ENCODE peak calls at places on chromosome 15, in nine cellular contexts. N, X, J, S, U, B, W, D and R are unnamed samples.

GRCh38 chr15:77810180-77810579 is 177.5 kb upstream of the LINGO1 start:
- DNase-seq in X (no peak), B (no peak), N (no peak), U (no peak), D (no peak), S (peak), W (no peak), J (no peak), R (no peak)

GRCh38 chr15:52765779-52766178 is 24.4 kb downstream of the ONECUT1 start:
- DNase-seq in W (no peak), D (peak), X (no peak), U (no peak), J (no peak), N (no peak), S (peak), B (no peak), R (peak)

GRCh38 chr15:83200162-83200561 is 7.5 kb downstream of the HDGFL3 start:
- DNase-seq in J (no peak), X (no peak), N (no peak), S (no peak), W (no peak), B (no peak), D (peak), U (no peak), R (no peak)

GRCh38 chr15:70555713-70556112 is 207.6 kb downstream of the UACA start:
- DNase-seq in W (no peak), D (no peak), X (no peak), S (no peak), J (no peak), B (no peak), N (no peak), U (no peak), R (no peak)

GRCh38 chr15:65837301-65838283 is 31.7 kb upstream of the RAB11A start:
- DNase-seq in S (no peak), B (no peak), N (no peak), X (no peak), D (no peak), U (no peak), W (no peak), J (no peak), R (no peak)

GRCh38 chr15:57591822-57592367 is at the start of gene MYZAP:
- DNase-seq in B (no peak), S (peak), N (peak), J (peak), X (no peak), D (no peak), U (peak), W (peak), R (peak)

GRCh38 chr15:25830844-25831443 is 32.2 kb downstream of the ATP10A start:
- DNase-seq in W (peak), X (no peak), N (peak), D (peak), B (no peak), S (no peak), U (no peak), J (no peak), R (no peak)

GRCh38 chr15:65304393-65305143 is at the start of gene RNU5B-1:
- DNase-seq in W (peak), D (peak), U (peak), B (peak), J (peak), N (peak), X (peak), S (peak), R (peak)

GRCh38 chr15:72502220-72502809 is 28.2 kb downstream of the ARIH1 start:
- DNase-seq in U (no peak), J (no peak), X (no peak), W (no peak), B (no peak), S (no peak), D (peak), N (no peak), R (no peak)

GRCh38 chr15:79364571-79365240 is 53.8 kb downstream of the TMED3 start:
- DNase-seq in S (no peak), B (no peak), U (no peak), D (no peak), J (no peak), X (no peak), N (no peak), W (no peak), R (no peak)

GRCh38 chr15:85044251-85044853 is 62.7 kb downstream of the PDE8A start:
- DNase-seq in U (peak), N (peak), J (no peak), X (peak), S (peak), B (peak), W (peak), D (peak), R (peak)

GRCh38 chr15:95556225-95556624 is 774.3 kb upstream of the NR2F2 start:
- DNase-seq in X (no peak), W (no peak), S (no peak), B (no peak), D (peak), J (no peak), N (no peak), U (no peak), R (no peak)

GRCh38 chr15:31342781-31343626 is 16.4 kb downstream of the KLF13 start:
- DNase-seq in W (no peak), B (no peak), S (no peak), N (no peak), J (no peak), X (no peak), U (no peak), D (no peak), R (no peak)

GRCh38 chr15:89068325-89068784 is 19.9 kb upstream of the ABHD2 start:
- DNase-seq in S (no peak), U (peak), J (no peak), N (peak), X (no peak), B (no peak), W (no peak), D (peak), R (peak)

GRCh38 chr15:67080118-67080899 is 14.9 kb downstream of the SMAD3 start:
- DNase-seq in N (peak), U (no peak), D (peak), J (no peak), X (no peak), S (no peak), W (no peak), B (no peak), R (no peak)

GRCh38 chr15:40289140-40289775 is 6.4 kb upstream of the ANKRD63 start:
- DNase-seq in N (no peak), J (no peak), S (no peak), W (no peak), U (no peak), D (no peak), B (no peak), X (no peak), R (peak)

GRCh38 chr15:77869021-77869895 is 208.3 kb downstream of the TBC1D2B start:
- DNase-seq in S (peak), W (no peak), X (no peak), U (no peak), N (no peak), D (peak), B (no peak), J (no peak), R (no peak)

GRCh38 chr15:78358114-78358513 is 18.0 kb downstream of the CRABP1 start:
- DNase-seq in J (no peak), D (peak), X (no peak), B (no peak), N (no peak), S (no peak), W (no peak), U (no peak), R (no peak)